ENCODE peak calls at places on chromosomes 12 and 14, in eight cellular contexts. E, N, Y, K, O, U, T and C are unnamed samples.

GRCh38 chr14:25911831-25912230 is 686.0 kb downstream of the NOVA1 start:
- DNase-seq in T (no peak), E (no peak), N (no peak), Y (no peak), K (no peak), U (no peak), O (no peak), C (no peak)

GRCh38 chr12:15526033-15526432 is 203.7 kb downstream of the PTPRO start:
- DNase-seq in K (no peak), T (no peak), N (peak), E (no peak), Y (no peak), U (no peak), O (no peak), C (no peak)

GRCh38 chr12:69583203-69583602 is 2.1 kb upstream of the CCT2 start:
- DNase-seq in N (peak), Y (no peak), K (no peak), U (no peak), O (no peak), T (no peak), E (no peak), C (peak)

GRCh38 chr12:990308-990648 is 745 bp upstream of the ERC1 start:
- DNase-seq in N (peak), Y (peak), K (no peak), E (peak), O (peak), T (no peak), U (peak), C (peak)

GRCh38 chr14:61063461-61063860 is 82.4 kb downstream of the SLC38A6 start:
- DNase-seq in K (no peak), U (no peak), T (no peak), O (no peak), E (no peak), Y (no peak), N (no peak), C (no peak)

GRCh38 chr12:29073631-29074239 is 75.3 kb upstream of the FAR2 start:
- DNase-seq in U (peak), K (peak), E (no peak), O (peak), Y (no peak), T (no peak), N (peak), C (peak)

GRCh38 chr12:27899151-27899661 is 73.3 kb downstream of the PTHLH start:
- DNase-seq in Y (peak), K (peak), O (peak), E (no peak), N (no peak), U (no peak), T (no peak), C (no peak)

GRCh38 chr12:48973531-48973930 is 2.0 kb upstream of the WNT10B start:
- DNase-seq in U (no peak), T (no peak), N (peak), E (no peak), K (no peak), O (no peak), Y (no peak), C (no peak)

GRCh38 chr14:69610859-69611263 is 535 bp upstream of the SUSD6 start:
- DNase-seq in E (no peak), O (peak), K (no peak), U (no peak), T (no peak), Y (no peak), N (no peak), C (no peak)

GRCh38 chr14:94372021-94372605 is 16.3 kb downstream of the SERPINA1 start:
- DNase-seq in K (no peak), Y (no peak), U (no peak), E (no peak), T (peak), O (no peak), N (no peak), C (no peak)

GRCh38 chr14:101350021-101350420 is 211.3 kb upstream of the DIO3 start:
- DNase-seq in Y (no peak), O (no peak), U (no peak), E (no peak), K (no peak), N (no peak), T (no peak), C (no peak)

GRCh38 chr14:84482256-84483071 is 1047.5 kb upstream of the FLRT2 start:
- DNase-seq in N (no peak), E (no peak), U (no peak), T (no peak), Y (no peak), K (peak), O (peak), C (peak)

GRCh38 chr12:11651785-11652184 is 2.3 kb downstream of the ETV6 start:
- DNase-seq in K (peak), T (no peak), Y (no peak), O (peak), U (no peak), N (peak), E (no peak), C (peak)

GRCh38 chr12:104643921-104644669 is 187.3 kb downstream of the CHST11 start:
- DNase-seq in O (no peak), E (no peak), K (no peak), Y (no peak), U (no peak), T (no peak), N (no peak), C (no peak)

GRCh38 chr14:100539319-100539645 is 47.9 kb downstream of the BEGAIN start:
- DNase-seq in U (no peak), Y (no peak), N (no peak), O (no peak), E (no peak), T (peak), K (no peak), C (no peak)

GRCh38 chr12:67415473-67415872 is 146.3 kb downstream of the CAND1 start:
- DNase-seq in T (no peak), K (peak), O (peak), U (peak), E (no peak), N (peak), Y (no peak), C (peak)

GRCh38 chr14:33165144-33165925 is 226.7 kb downstream of the NPAS3 start:
- DNase-seq in O (no peak), U (no peak), Y (no peak), N (peak), K (peak), T (no peak), E (no peak), C (peak)

GRCh38 chr12:110565919-110566871 is 16.9 kb downstream of the PPTC7 start:
- DNase-seq in O (no peak), E (no peak), T (no peak), Y (no peak), N (no peak), K (no peak), U (no peak), C (no peak)

GRCh38 chr12:2129076-2129475 is 76.3 kb downstream of the CACNA1C start:
- DNase-seq in E (no peak), Y (no peak), N (no peak), T (no peak), U (no peak), K (peak), O (peak), C (no peak)

GRCh38 chr14:58737511-58737910 is 99.7 kb downstream of the DACT1 start:
- DNase-seq in Y (no peak), E (no peak), O (peak), N (no peak), K (no peak), U (no peak), T (no peak), C (no peak)

GRCh38 chr14:32667287-32667686 is 271.4 kb upstream of the NPAS3 start:
- DNase-seq in K (no peak), N (no peak), E (no peak), T (no peak), Y (no peak), U (no peak), O (no peak), C (no peak)

GRCh38 chr12:55743131-55743921 is 404 bp downstream of the GDF11 start:
- DNase-seq in E (no peak), N (peak), O (peak), U (no peak), Y (no peak), T (no peak), K (peak), C (peak)

GRCh38 chr12:68746572-68747180 is 700 bp downstream of the SLC35E3 start:
- DNase-seq in Y (no peak), E (peak), O (peak), K (peak), N (peak), U (peak), T (peak), C (peak)

GRCh38 chr14:84036863-84037262 is 1493.1 kb upstream of the FLRT2 start:
- DNase-seq in U (no peak), N (peak), O (peak), K (peak), T (no peak), Y (no peak), E (no peak), C (no peak)

GRCh38 chr14:69715725-69716482 is 51.0 kb upstream of the SRSF5 start:
- DNase-seq in K (peak), U (peak), N (no peak), O (peak), T (peak), Y (peak), E (peak), C (peak)

GRCh38 chr12:58919271-58920101 is 818 bp downstream of the LRIG3 start:
- DNase-seq in N (no peak), T (peak), E (no peak), O (peak), K (peak), Y (no peak), U (peak), C (peak)

GRCh38 chr12:62632521-62632920 is 165.9 kb downstream of the MON2 start:
- DNase-seq in E (no peak), T (no peak), K (peak), Y (no peak), N (peak), U (peak), O (peak), C (peak)

GRCh38 chr14:100246809-100247428 is 8.0 kb downstream of the YY1 start:
- DNase-seq in O (peak), N (peak), Y (no peak), K (peak), U (no peak), E (no peak), T (no peak), C (peak)

GRCh38 chr12:728781-729180 is 23.6 kb upstream of the WNK1 start:
- DNase-seq in K (no peak), U (no peak), N (no peak), E (no peak), O (no peak), Y (no peak), T (no peak), C (no peak)

GRCh38 chr12:28967426-28967825 is 181.7 kb upstream of the FAR2 start:
- DNase-seq in O (no peak), E (no peak), Y (no peak), T (no peak), U (no peak), N (no peak), K (no peak), C (no peak)

GRCh38 chr12:6943387-6943718 is 263 bp upstream of the RNU7-1 start:
- DNase-seq in T (peak), U (peak), Y (no peak), N (peak), K (peak), O (peak), E (peak), C (peak)

GRCh38 chr14:83196235-83196634 is 1662.6 kb upstream of the SEL1L start:
- DNase-seq in U (no peak), E (no peak), K (no peak), Y (no peak), O (no peak), N (peak), T (no peak), C (no peak)

GRCh38 chr14:69992564-69992963 is 113.3 kb downstream of the SMOC1 start:
- DNase-seq in Y (no peak), O (no peak), N (no peak), K (no peak), T (no peak), U (peak), E (no peak), C (no peak)

GRCh38 chr12:121927798-121928197 is 9.4 kb downstream of the CFAP251 start:
- DNase-seq in Y (no peak), O (peak), K (no peak), N (no peak), U (no peak), E (no peak), T (no peak), C (no peak)

GRCh38 chr12:81450920-81451739 is 308.0 kb downstream of the PPFIA2 start:
- DNase-seq in U (peak), O (peak), Y (no peak), E (no peak), T (no peak), K (peak), N (peak), C (peak)

GRCh38 chr12:109818253-109818652 is 14.9 kb downstream of the TRPV4 start:
- DNase-seq in E (no peak), N (no peak), O (no peak), T (no peak), U (no peak), K (no peak), Y (no peak), C (no peak)

DNA sequence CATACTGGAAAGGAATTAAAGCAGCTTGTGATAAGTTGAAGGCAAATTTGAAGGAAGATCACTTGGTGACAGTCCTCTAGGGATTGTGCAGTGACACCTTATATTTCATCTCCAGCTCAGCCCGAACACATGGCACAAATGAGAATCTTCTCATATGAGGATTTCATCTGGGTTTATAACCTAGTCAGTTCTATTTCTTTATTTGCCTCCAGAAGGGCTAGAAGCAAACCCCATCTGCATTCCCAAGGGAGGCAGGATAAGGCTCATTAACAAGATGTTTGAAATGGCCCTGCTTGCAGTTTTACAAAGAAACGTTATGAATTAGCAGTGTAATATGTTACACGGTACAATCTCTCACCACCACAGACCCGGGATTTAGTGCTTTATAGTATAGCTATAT is 90.7 kb upstream of the KRR1 start:
- DNase-seq in U (no peak), O (no peak), T (no peak), N (no peak), Y (no peak), E (no peak), K (no peak), C (peak)
- H3K4me3 ChIP-seq in U (no peak), O (no peak), T (no peak), N (no peak), Y (no peak), E (no peak), K (no peak), C (no peak)

DNA sequence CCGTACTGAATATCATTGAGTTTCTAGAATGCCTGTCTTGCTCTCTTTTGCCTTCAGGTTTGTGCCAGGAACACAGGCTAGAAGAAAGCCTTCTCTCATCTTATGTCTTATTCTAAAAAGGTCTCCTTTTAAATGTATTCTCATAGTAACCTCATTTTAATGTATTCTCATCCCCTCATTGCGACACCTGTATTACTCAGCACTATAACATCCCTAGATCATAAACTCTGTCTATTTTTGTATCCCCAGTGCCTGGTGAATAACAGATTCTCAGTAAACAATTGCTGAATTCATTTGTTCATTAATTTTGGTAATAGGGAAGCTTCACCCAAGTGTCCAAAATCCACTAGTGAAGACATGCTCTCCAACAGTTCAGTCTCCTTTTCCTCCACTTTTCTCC is 8.8 kb upstream of the LRRK2 start:
- DNase-seq in E (no peak), N (peak), U (no peak), T (no peak), K (no peak), O (peak), Y (no peak), C (no peak)
- H3K4me3 ChIP-seq in E (no peak), N (peak), U (no peak), T (no peak), K (no peak), O (no peak), Y (no peak), C (no peak)

GRCh38 chr12:131832393-131833231 is 4.4 kb downstream of the MMP17 start:
- DNase-seq in O (peak), E (no peak), Y (peak), K (no peak), N (no peak), U (no peak), T (no peak), C (peak)

GRCh38 chr12:131831021-131831571 is 2.9 kb downstream of the MMP17 start:
- DNase-seq in O (peak), T (no peak), E (no peak), K (peak), U (no peak), N (peak), Y (no peak), C (peak)

GRCh38 chr12:131833288-131833895 is 5.2 kb downstream of the MMP17 start:
- DNase-seq in K (no peak), T (no peak), Y (no peak), E (no peak), O (no peak), U (no peak), N (no peak), C (no peak)

GRCh38 chr12:131830335-131831020 is 2.3 kb downstream of the MMP17 start:
- DNase-seq in T (no peak), E (no peak), N (peak), U (peak), K (peak), O (peak), Y (peak), C (peak)

DNA sequence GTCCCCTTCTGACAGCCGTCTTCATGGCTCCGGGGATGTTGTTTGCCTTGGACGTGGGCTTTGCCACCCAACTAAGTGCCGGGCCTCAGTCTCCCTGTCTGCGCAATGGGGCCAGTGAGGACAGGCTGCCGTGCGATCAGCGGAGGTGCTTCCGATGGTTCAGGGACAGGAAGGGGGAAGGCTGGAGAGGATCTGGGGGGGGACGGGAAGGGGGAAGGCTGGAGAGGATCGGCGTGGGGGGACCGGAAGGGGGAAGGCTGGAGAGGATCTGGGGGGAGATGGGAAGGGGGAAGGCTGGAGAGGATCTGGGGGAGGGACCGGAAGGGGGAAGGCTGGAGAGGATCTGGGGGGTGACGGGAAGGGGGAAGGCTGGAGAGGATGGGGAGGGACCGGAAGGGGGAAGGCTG is 3.4 kb downstream of the MMP17 start:
- DNase-seq in O (peak), E (no peak), U (no peak), K (no peak), T (no peak), Y (no peak), N (no peak), C (peak)
- H3K4me3 ChIP-seq in O (peak), E (peak), U (peak), K (peak), T (peak), Y (peak), N (peak), C (peak)

GRCh38 chr12:20370001-20370381 is 1.7 kb downstream of the PDE3A start:
- DNase-seq in K (peak), E (no peak), U (peak), N (no peak), T (peak), O (peak), Y (no peak), C (no peak)
- H3K4me3 ChIP-seq in K (peak), E (peak), U (peak), N (peak), T (peak), O (peak), Y (peak), C (peak)

DNA sequence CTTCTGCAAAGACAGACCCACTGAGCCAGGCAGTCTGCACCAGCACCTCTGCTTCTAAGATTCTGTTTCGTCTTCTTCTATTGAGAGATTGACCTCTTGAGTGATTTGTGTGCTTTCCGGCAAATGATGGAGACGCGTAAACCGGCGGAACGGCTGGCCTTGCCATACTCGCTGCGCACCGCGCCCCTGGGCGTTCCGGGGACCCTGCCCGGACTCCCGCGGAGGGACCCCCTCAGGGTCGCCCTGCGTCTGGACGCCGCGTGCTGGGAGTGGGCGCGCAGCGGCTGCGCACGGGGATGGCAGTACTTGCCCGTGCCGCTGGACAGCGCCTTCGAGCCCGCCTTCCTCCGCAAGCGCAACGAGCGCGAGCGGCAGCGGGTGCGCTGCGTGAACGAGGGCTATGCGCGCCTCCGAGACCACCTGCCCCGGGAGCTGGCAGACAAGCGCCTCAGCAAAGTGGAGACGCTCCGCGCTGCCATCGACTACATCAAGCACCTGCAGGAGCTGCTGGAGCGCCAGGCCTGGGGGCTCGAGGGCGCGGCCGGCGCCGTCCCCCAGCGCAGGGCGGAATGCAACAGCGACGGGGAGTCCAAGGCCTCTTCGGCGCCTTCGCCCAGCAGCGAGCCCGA is 703 bp downstream of the ASCL4 start:
- DNase-seq in T (no peak), U (no peak), K (no peak), Y (peak), N (no peak), E (no peak), O (peak), C (no peak)
- H3K4me3 ChIP-seq in T (peak), U (peak), K (no peak), Y (no peak), N (no peak), E (peak), O (no peak), C (no peak)

GRCh38 chr12:120413901-120414695 is 23.8 kb upstream of the COX6A1 start:
- DNase-seq in N (no peak), Y (no peak), T (no peak), O (no peak), U (peak), K (no peak), E (no peak), C (no peak)
- H3K4me3 ChIP-seq in N (no peak), Y (no peak), T (no peak), O (no peak), U (no peak), K (no peak), E (no peak), C (no peak)

DNA sequence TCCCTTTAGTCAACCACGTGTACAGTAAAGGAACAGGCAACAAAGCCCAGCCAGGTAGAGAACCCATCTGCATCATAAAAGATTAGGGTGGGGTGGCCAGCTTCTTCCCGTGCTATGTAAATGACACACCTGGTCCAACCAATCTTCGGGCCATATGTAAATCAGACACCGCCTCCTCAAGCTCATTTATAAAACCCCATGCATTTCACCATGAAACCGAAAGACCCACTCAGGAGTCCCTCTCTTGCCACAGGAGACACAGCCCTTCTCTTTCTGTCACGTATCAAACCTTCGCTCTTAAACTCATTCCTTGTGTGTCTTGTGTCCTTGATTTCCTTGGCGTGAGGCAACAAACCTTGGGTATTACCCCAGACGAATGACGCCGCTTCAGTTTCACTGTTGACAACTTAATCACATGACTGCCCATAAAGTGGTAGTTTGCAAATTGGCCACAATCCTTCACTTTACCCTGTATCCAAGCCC is 59.8 kb upstream of the TBPL2 start:
- DNase-seq in E (no peak), O (no peak), Y (no peak), K (no peak), N (no peak), T (no peak), U (no peak), C (no peak)
- H3K4me3 ChIP-seq in E (no peak), O (no peak), Y (no peak), K (no peak), N (no peak), T (no peak), U (no peak), C (no peak)